ENCODE peak calls at places on chromosomes 12 and 14, in four cellular contexts. G is CD4-positive, CD25-positive, alpha-beta regulatory T cell; P is kidney; O is K562. F is an unnamed sample. For H3K4me1, the result is how much of the 10 kb centered on the place peaks cover.

GRCh38 chr12:41407240-41407799 is 219.2 kb downstream of the PDZRN4 start:
- DNase-seq in G (no peak), O (no peak), P (no peak), F (no peak)

GRCh38 chr14:30983858-30984257 is 41.6 kb upstream of the AP4S1 start:
- DNase-seq in P (no peak), O (no peak), G (no peak), F (no peak)

GRCh38 chr12:123034865-123035264 is 54.4 kb downstream of the ARL6IP4 start:
- DNase-seq in G (no peak), O (no peak), P (no peak), F (no peak)

GRCh38 chr12:79420146-79420618 is 270.6 kb downstream of the PAWR start:
- DNase-seq in G (no peak), O (no peak), P (no peak), F (no peak)

GRCh38 chr12:121534495-121535148 is 46.2 kb downstream of the KDM2B start:
- DNase-seq in G (peak), O (no peak), P (peak), F (no peak)

GRCh38 chr12:1837541-1838206 is 17.3 kb downstream of the LRTM2 start:
- DNase-seq in P (peak), G (no peak), O (no peak), F (no peak)

GRCh38 chr12:25352078-25352918 is 101.6 kb upstream of the KRAS start:
- DNase-seq in G (no peak), O (no peak), P (no peak), F (no peak)

GRCh38 chr14:45199246-45199645 is 53.8 kb downstream of the MIS18BP1 start:
- DNase-seq in P (no peak), O (no peak), G (no peak), F (no peak)

GRCh38 chr12:106302401-106303201 is at the start of gene TCP11L2:
- DNase-seq in O (peak), G (peak), P (peak), F (peak)

GRCh38 chr12:132787877-132788276 is 26.2 kb upstream of the ANKLE2 start:
- DNase-seq in P (no peak), O (no peak), G (no peak), F (no peak)

GRCh38 chr14:74239848-74240793 is 872 bp downstream of the VSX2 start:
- DNase-seq in O (no peak), G (no peak), P (no peak), F (no peak)

GRCh38 chr14:23538785-23539184 is 12.8 kb downstream of the ZFHX2 start:
- DNase-seq in O (no peak), G (no peak), P (no peak), F (no peak)

GRCh38 chr12:74906224-74906623 is 303.4 kb downstream of the KCNC2 start:
- DNase-seq in P (no peak), O (no peak), G (no peak), F (no peak)

GRCh38 chr14:20630340-20631022 is 11.0 kb downstream of the OR6S1 start:
- DNase-seq in O (peak), G (no peak), P (no peak), F (no peak)

DNA sequence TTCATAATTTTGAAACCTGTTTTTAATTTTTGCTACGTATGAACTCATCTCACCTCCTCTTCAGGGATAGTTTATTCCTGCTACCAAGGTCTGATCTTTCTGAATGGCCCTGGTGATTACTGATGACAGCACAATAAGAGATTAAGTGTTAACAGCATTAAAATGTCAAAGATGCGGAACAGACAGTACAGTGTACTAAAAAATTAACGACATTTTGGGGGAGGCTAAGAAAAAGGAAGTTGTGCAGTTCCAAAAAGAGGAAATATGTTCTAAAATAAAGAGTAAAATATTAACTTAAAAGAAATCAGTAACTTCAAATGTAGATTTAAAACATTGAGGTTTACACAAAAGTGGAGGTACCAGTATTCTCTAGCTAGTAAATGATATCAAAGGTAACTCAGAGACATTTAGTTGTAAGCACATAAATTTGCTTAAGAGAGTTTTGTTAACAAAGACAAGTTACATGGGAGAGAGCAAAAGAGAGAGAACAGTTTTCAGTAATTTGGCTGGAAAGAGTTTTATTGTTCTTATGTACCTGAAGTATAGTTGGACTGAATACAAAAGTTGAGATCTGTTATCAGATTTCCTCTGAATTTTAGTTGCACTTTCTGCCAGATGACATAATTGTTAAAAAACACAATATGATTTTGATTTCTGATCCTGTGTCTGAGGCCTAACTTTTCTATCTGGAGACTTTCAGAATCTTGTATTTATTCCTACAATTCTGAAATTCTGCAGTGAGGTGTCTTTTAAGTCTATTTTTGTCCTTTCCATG is 4.2 kb upstream of the CLECL1 start:
- DNase-seq in P (no peak), G (no peak), O (no peak), F (no peak)
- H3K4me1 ChIP-seq in P (under half), G (under half), O (under half), F (under half)

DNA sequence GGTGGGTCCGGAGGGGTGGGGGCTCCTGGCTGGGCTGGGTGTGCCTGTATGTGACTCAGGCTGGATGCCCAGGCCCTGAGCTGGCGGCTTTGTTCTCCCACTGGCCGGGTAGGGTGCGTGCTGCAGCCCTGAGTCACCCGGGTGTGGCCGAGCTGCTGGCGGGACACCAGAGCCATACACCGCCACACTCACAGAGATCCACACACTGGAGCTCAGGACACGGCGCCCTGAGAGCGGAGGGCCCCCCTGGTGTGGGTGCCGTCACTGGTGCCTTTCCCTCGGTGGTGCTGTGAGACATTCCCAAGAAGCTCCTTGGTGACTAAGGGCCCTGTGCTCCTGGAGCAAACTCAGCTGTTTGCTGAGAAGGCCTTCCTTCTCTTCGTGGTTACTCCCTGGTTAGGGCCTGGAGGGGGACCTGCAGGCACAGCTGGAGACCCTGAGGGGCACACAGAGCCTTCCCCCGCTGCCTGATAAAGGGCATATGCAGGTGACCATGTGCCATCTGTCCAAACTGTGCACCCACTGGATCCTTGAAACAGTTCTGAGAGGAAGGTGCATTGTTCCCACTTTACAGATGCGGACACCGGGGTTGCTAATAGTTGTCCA is 44.3 kb downstream of the KRT80 start:
- DNase-seq in G (no peak), P (peak), O (peak), F (peak)
- H3K27ac ChIP-seq in G (no peak), P (peak), O (no peak), F (peak)

GRCh38 chr12:27550653-27550975 is 26.6 kb downstream of the PPFIBP1 start:
- DNase-seq in O (no peak), P (no peak), G (no peak), F (no peak)
- H3K4me1 ChIP-seq in O (under half), P (under half), G (under half), F (under half)

GRCh38 chr12:46771268-46771837 is 54.4 kb downstream of the SLC38A4 start:
- DNase-seq in P (no peak), O (no peak), G (no peak), F (no peak)
- H3K27ac ChIP-seq in P (no peak), O (no peak), G (no peak), F (no peak)

GRCh38 chr14:100566586-100566985 is 20.6 kb downstream of the BEGAIN start:
- DNase-seq in O (no peak), P (no peak), G (no peak), F (no peak)
- H3K4me1 ChIP-seq in O (under half), P (under half), G (under half), F (under half)

F was measured in upper lobe of right lung.